ENCODE peak calls at places on chromosomes 1 and 21, in four cellular contexts. J is GM12891, U is K562, C is GM12878. N is an unnamed sample.
A peak's percentile ranks its signal among the peaks of the same experiment; 100 is the strongest.

GRCh38 chr1:12475158-12475934 is 142.7 kb downstream of the DHRS3 start:
- DNase-seq in J (no peak), C (no peak), U (no peak), N (peak; percentile 25)

GRCh38 chr1:38433097-38433722 is 386.6 kb upstream of the POU3F1 start:
- DNase-seq in U (no peak), C (no peak), J (no peak), N (no peak)

GRCh38 chr1:196209983-196210382 is 398.3 kb downstream of the KCNT2 start:
- DNase-seq in J (no peak), U (no peak), C (no peak), N (no peak)

GRCh38 chr1:19628879-19629278 is 15.2 kb upstream of the NBL1 start:
- DNase-seq in C (no peak), U (no peak), J (no peak), N (no peak)

GRCh38 chr1:163797816-163798215 is 476.1 kb downstream of the NUF2 start:
- DNase-seq in C (no peak), U (no peak), J (no peak), N (no peak)

GRCh38 chr1:35557118-35557610 is at the start of gene KIAA0319L:
- DNase-seq in U (peak; percentile 95), C (no peak), J (peak; percentile 87), N (peak; percentile 89)

GRCh38 chr1:228989992-228990827 is 254.9 kb downstream of the RHOU start:
- DNase-seq in U (no peak), C (no peak), J (no peak), N (peak; percentile 87)

GRCh38 chr1:77126309-77126708 is 92.9 kb downstream of the PIGK start:
- DNase-seq in C (no peak), J (no peak), U (peak; percentile 35), N (no peak)

GRCh38 chr1:6101826-6102225 is 56.1 kb downstream of the KCNAB2 start:
- DNase-seq in U (no peak), J (no peak), C (no peak), N (no peak)

GRCh38 chr1:154429118-154429517 is 24.0 kb downstream of the IL6R start:
- DNase-seq in U (no peak), J (no peak), C (no peak), N (no peak)

DNA sequence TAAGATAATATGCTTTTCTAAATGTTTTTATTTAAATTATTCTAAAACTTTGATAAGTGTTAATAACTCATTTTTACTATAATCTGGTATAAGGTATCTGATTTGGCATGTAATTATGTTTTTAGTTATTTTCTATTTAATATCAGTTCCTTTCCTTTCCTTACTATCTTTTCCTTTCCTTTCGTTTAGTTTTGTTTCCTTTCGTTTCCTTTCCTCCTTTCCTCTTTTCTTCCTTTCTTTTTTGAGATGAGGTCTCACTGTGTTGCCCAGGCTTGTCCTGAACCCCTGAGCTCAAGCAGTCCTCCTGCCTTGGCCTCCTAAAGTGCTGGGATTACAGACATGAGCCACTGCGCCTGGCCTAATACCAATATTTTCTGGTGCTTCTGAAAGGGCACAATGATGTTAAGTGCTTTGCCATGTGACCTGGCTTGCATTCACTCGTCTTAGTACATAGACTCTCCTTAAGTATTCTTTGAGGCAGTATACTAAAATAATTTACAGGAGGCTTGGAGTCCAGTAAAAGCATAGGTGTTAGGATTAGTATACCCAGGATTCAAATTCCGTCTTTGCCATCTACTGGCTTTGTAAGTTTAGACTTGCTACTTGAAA is 18.7 kb downstream of the MIER1 start:
- DNase-seq in J (no peak), C (no peak), U (no peak), N (no peak)
- TF ChIP-seq SPI1 in J (no peak), C (no peak), U (no peak), N (no peak)

GRCh38 chr1:117540532-117540931 is 65.3 kb upstream of the TENT5C start:
- DNase-seq in U (no peak), C (no peak), J (no peak), N (no peak)

GRCh38 chr1:117535776-117536175 is 70.1 kb upstream of the TENT5C start:
- DNase-seq in J (no peak), U (no peak), C (no peak), N (no peak)

GRCh38 chr1:117534995-117535467 is 70.8 kb upstream of the TENT5C start:
- DNase-seq in C (peak; percentile 28), J (peak; percentile 17), U (peak; percentile 75), N (peak; percentile 29)

GRCh38 chr1:117541003-117541402 is 64.8 kb upstream of the TENT5C start:
- DNase-seq in C (no peak), U (no peak), J (no peak), N (no peak)

GRCh38 chr1:117537291-117537920 is 68.4 kb upstream of the TENT5C start:
- DNase-seq in U (no peak), J (no peak), C (no peak), N (no peak)
- TF ChIP-seq SPI1 in U (no peak), J (no peak), C (no peak), N (no peak)

GRCh38 chr1:22925111-22925510 is 47.6 kb downstream of the LACTBL1 start:
- DNase-seq in U (no peak), J (no peak), C (no peak), N (no peak)

GRCh38 chr1:22935450-22935849 is 37.2 kb downstream of the LACTBL1 start:
- DNase-seq in C (no peak), J (no peak), U (peak; percentile 47), N (no peak)

GRCh38 chr1:22932803-22933470 is 39.7 kb downstream of the LACTBL1 start:
- DNase-seq in J (no peak), U (no peak), C (no peak), N (no peak)

GRCh38 chr1:22930235-22930912 is 42.3 kb downstream of the LACTBL1 start:
- DNase-seq in J (peak; percentile 57), C (no peak), U (peak; percentile 90), N (no peak)
- TF ChIP-seq SPI1 in J (no peak), C (no peak), U (no peak), N (no peak)

GRCh38 chr1:162605225-162605927 is 26.9 kb upstream of the DDR2 start:
- DNase-seq in U (no peak), C (no peak), J (no peak), N (no peak)
- TF ChIP-seq SPI1 in U (no peak), C (no peak), J (no peak), N (no peak)

DNA sequence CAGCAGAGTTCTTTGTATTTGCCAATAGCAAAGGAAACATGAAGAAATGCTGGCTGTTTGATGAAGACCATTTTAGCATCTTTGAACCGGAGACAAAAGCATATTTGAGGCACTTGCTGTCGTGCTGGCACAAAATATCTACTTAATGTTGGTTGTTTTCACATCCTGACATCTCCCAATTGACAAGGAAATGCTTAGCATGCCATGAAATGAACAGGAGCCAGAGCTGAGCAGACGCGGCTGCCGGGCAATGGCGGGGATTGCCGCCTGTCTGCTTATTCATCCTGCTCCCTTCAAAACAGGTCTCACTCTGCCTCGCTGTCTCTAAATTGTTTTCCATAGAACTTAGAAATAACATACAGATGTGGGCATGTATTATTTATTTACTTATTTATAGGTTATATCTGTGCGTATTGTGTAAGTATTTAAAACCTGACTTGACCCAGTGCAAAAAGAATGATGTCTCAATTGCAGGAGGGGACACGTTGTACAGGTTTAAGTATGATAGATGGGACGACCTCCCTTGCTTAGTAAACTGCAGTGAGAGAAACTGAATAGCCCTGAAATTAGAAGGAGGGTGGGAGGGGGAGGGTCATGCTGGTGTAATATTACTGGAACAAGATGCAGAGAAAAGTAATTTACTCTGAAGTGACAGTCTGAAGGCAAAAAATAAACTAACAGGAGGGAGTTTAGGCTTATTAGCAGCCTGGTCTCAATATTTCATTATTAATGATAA is 590.3 kb upstream of the PLXNA2 start:
- DNase-seq in C (no peak), U (no peak), J (no peak), N (no peak)
- TF ChIP-seq SPI1 in C (no peak), U (no peak), J (no peak), N (no peak)

DNA sequence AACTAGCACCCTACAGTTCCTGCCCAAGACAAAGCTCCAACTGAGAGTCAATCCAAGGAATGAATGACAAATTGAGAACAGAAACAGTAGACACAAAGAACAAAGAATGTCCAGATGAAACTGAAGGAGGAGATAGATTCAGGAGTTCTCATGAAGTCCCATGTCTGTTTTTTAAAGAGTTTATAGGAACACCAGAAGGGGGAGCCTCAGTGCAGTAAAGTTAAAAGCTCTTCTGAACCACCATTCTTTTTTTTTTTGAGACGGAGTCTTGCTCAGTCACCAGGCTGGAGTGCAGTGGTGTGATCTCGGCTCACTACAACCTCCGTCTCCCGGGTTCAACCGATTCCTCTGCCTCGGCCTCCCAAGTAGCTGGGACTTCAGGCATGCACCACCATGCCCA is 323.6 kb downstream of the MRPL39 start:
- DNase-seq in J (no peak), C (no peak), U (no peak), N (no peak)
- TF ChIP-seq SPI1 in J (no peak), C (no peak), U (no peak), N (no peak)

DNA sequence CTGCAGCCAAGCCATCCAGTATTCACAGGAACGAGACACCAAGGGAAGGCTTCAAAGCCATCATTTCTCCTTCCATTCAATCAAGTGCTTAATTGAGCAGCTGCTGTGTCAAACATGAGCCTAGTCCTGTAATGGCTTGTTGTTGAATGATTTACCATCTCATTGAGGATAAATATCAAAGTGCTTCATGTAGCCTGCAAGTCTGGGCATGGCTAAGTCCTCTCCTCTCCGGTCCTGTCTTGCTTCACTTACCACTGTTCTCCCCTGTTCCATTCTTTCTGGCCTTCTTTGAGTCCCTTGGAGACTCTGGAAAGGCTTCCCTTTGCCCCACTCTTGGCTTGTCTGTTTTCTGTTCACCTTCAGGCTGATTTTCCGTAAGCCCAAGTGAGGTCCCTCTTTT is 279.8 kb downstream of the PBX1 start:
- DNase-seq in U (no peak), C (no peak), J (no peak), N (no peak)
- TF ChIP-seq SPI1 in U (no peak), C (no peak), J (no peak), N (no peak)

GRCh38 chr1:14300991-14301703 is 297.3 kb upstream of the KAZN start:
- DNase-seq in J (no peak), U (no peak), C (no peak), N (no peak)
- TF ChIP-seq SPI1 in J (no peak), U (no peak), C (no peak), N (no peak)

DNA sequence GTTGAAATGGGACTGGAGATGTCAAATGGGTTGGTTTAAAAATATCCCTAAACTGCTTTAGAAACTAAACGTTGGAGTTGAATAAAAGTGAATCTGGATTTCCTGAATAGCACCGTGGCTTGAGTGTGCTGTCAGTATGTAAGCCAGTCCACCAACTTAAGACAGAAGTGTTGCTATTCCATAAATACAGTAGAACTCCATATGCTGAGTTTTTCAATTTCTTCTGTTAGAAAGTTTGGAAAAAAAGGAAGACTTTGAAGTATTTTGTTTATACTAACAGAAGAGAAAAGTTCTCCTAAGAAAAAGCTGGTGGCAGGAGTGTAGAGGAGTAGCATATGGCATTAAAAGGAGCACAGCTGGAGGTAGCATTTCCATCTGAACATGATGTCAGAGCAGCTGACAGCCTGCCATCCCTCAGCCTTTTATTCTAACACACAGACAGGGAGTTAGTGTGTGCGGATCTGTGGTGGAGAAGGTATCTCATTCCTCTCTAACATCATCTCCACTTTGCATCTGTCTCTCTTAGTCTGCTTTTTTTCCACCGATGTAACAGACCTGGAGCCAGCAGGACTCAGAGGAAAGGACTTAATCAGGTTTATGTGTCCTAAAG is at the start of gene ZBTB18:
- DNase-seq in J (no peak), U (no peak), C (no peak), N (no peak)
- TF ChIP-seq SPI1 in J (no peak), U (no peak), C (no peak), N (no peak)

GRCh38 chr1:32907435-32907834 is 6.2 kb upstream of the TMEM54 start:
- DNase-seq in U (no peak), J (no peak), C (no peak), N (no peak)
- TF ChIP-seq SPI1 in U (peak; percentile 96), J (peak; percentile 41), C (no peak), N (peak; percentile 32)

N was measured in HL-60.